ENCODE peak calls at places on chromosomes 12 and 14, in five cellular contexts. M is activated B cell treated with CpG ODN at 0.5 μM for 24 hours; W is AG04449; R is stimulated activated CD4-positive, alpha-beta T cell treated with anti-CD3 and anti-CD28 coated beads, Interleukin-4, amount 100 ng/mL, for 24 hours; N is nephron progenitor cell. Z is an unnamed sample.

GRCh38 chr14:52111583-52111982 is 42.7 kb upstream of the NID2 start:
- DNase-seq in M (no peak), W (no peak), R (no peak), N (no peak), Z (no peak)

GRCh38 chr14:34098045-34098984 is 147.4 kb upstream of the EGLN3 start:
- DNase-seq in M (no peak), W (no peak), R (no peak), N (peak), Z (peak)

GRCh38 chr12:108788076-108788782 is 56.9 kb upstream of the CORO1C start:
- DNase-seq in M (no peak), W (no peak), R (no peak), N (no peak), Z (no peak)

GRCh38 chr14:58055497-58055896 is 96.5 kb downstream of the ARMH4 start:
- DNase-seq in M (no peak), W (no peak), R (no peak), N (no peak), Z (no peak)

GRCh38 chr12:81872400-81872799 is 113.2 kb upstream of the PPFIA2 start:
- DNase-seq in M (no peak), W (no peak), R (no peak), N (no peak), Z (no peak)

GRCh38 chr14:33676135-33676566 is 274.7 kb downstream of the EGLN3 start:
- DNase-seq in M (no peak), W (no peak), R (no peak), N (peak), Z (peak)

GRCh38 chr12:74424778-74425177 is 112.9 kb upstream of the ATXN7L3B start:
- DNase-seq in M (no peak), W (no peak), R (no peak), N (no peak), Z (no peak)

GRCh38 chr14:93110856-93111419 is 4.8 kb downstream of the ITPK1 start:
- DNase-seq in M (no peak), W (no peak), R (no peak), N (no peak), Z (no peak)

GRCh38 chr14:56794088-56794556 is 16.2 kb downstream of the OTX2 start:
- DNase-seq in M (no peak), W (no peak), R (no peak), N (no peak), Z (no peak)

GRCh38 chr12:5034605-5035004 is 9.1 kb upstream of the KCNA5 start:
- DNase-seq in M (no peak), W (no peak), R (no peak), N (no peak), Z (no peak)

GRCh38 chr12:45309826-45310626 is 94.1 kb downstream of the ANO6 start:
- DNase-seq in M (no peak), W (peak), R (no peak), N (no peak), Z (no peak)

GRCh38 chr14:92914087-92914656 is 8.8 kb upstream of the CHGA start:
- DNase-seq in M (no peak), W (no peak), R (peak), N (peak), Z (no peak)

GRCh38 chr12:12819752-12820311 is 6.7 kb downstream of the DDX47 start:
- DNase-seq in M (no peak), W (peak), R (no peak), N (no peak), Z (no peak)

GRCh38 chr12:19301223-19301622 is 138.1 kb upstream of the AEBP2 start:
- DNase-seq in M (no peak), W (no peak), R (no peak), N (no peak), Z (no peak)

GRCh38 chr12:5000658-5001390 is 42.9 kb upstream of the KCNA5 start:
- DNase-seq in M (no peak), W (no peak), R (no peak), N (no peak), Z (no peak)

GRCh38 chr12:128715485-128715884 is 108.3 kb downstream of the SLC15A4 start:
- DNase-seq in M (no peak), W (no peak), R (no peak), N (no peak), Z (no peak)

GRCh38 chr12:86600664-86601231 is 344.6 kb upstream of the MGAT4C start:
- DNase-seq in M (no peak), W (no peak), R (no peak), N (no peak), Z (no peak)

GRCh38 chr14:22594156-22594716 is 3.9 kb upstream of the ABHD4 start:
- DNase-seq in M (no peak), W (no peak), R (no peak), N (no peak), Z (no peak)

GRCh38 chr14:103121161-103121845 is 2.0 kb upstream of the TNFAIP2 start:
- DNase-seq in M (no peak), W (no peak), R (no peak), N (no peak), Z (no peak)

GRCh38 chr12:27946396-27946795 is 26.1 kb downstream of the PTHLH start:
- DNase-seq in M (no peak), W (no peak), R (no peak), N (no peak), Z (no peak)

GRCh38 chr12:85568395-85569103 is 267.7 kb downstream of the RASSF9 start:
- DNase-seq in M (no peak), W (no peak), R (no peak), N (no peak), Z (no peak)

GRCh38 chr14:74980398-74980745 is 22.3 kb upstream of the EIF2B2 start:
- DNase-seq in M (no peak), W (no peak), R (no peak), N (no peak), Z (peak)

GRCh38 chr12:53062977-53063707 is 13.3 kb downstream of the TNS2 start:
- DNase-seq in M (no peak), W (no peak), R (no peak), N (no peak), Z (no peak)

GRCh38 chr12:89552376-89552775 is 26.5 kb upstream of the POC1B start:
- DNase-seq in M (no peak), W (no peak), R (no peak), N (no peak), Z (no peak)

GRCh38 chr12:126369487-126370463 is 1304.5 kb downstream of the AACS start:
- DNase-seq in M (no peak), W (no peak), R (no peak), N (no peak), Z (no peak)

GRCh38 chr12:41531147-41531829 is 343.2 kb downstream of the PDZRN4 start:
- DNase-seq in M (no peak), W (no peak), R (no peak), N (no peak), Z (peak)

GRCh38 chr12:119936705-119937323 is 52.2 kb upstream of the BICDL1 start:
- DNase-seq in M (no peak), W (no peak), R (no peak), N (no peak), Z (no peak)

GRCh38 chr12:2641209-2641608 is 153.6 kb upstream of the FKBP4 start:
- DNase-seq in M (no peak), W (no peak), R (no peak), N (no peak), Z (no peak)

GRCh38 chr14:50008562-50009355 is 107.6 kb downstream of the VCPKMT start:
- DNase-seq in M (no peak), W (no peak), R (no peak), N (no peak), Z (no peak)

GRCh38 chr14:65206448-65207096 is 104.3 kb upstream of the MAX start:
- DNase-seq in M (no peak), W (peak), R (peak), N (no peak), Z (no peak)

GRCh38 chr14:24416254-24416931 is 13.1 kb downstream of the CBLN3 start:
- DNase-seq in M (no peak), W (no peak), R (no peak), N (no peak), Z (peak)

GRCh38 chr14:78170203-78170602 is at the start of gene NRXN3:
- DNase-seq in M (no peak), W (no peak), R (no peak), N (peak), Z (peak)

GRCh38 chr12:64236549-64236948 is 14.5 kb upstream of the KICS2 start:
- DNase-seq in M (no peak), W (no peak), R (no peak), N (no peak), Z (peak)

GRCh38 chr12:50258167-50258551 is 25.2 kb downstream of the LIMA1 start:
- DNase-seq in M (no peak), W (no peak), R (no peak), N (no peak), Z (no peak)

GRCh38 chr14:72332054-72332453 is 399.8 kb downstream of the RGS6 start:
- DNase-seq in M (no peak), W (no peak), R (no peak), N (no peak), Z (no peak)

GRCh38 chr12:92162079-92162478 is 16.4 kb upstream of the BTG1 start:
- DNase-seq in M (no peak), W (no peak), R (no peak), N (no peak), Z (no peak)